ENCODE peak calls at places on chromosomes 5 and 9, in four cellular contexts. W is HT-29, J is transverse colon, I is endothelial cell. H is an unnamed sample.

GRCh38 chr5:75678155-75678554 is 39.1 kb downstream of the POC5 start:
- DNase-seq in J (no peak), W (no peak), I (no peak), H (no peak)

GRCh38 chr9:118059520-118060278 is 355.5 kb downstream of the TLR4 start:
- DNase-seq in J (no peak), W (peak; percentile 51), I (peak; percentile 39), H (no peak)

GRCh38 chr5:159227452-159227851 is 18.1 kb upstream of the RNF145 start:
- DNase-seq in I (no peak), J (no peak), W (no peak), H (no peak)

GRCh38 chr9:96256800-96257199 is 45.2 kb downstream of the HSD17B3 start:
- DNase-seq in I (peak; percentile 23), J (no peak), W (peak; percentile 35), H (peak; percentile 85)

GRCh38 chr5:175681045-175681974 is 23.4 kb downstream of the HRH2 start:
- DNase-seq in W (no peak), J (no peak), I (no peak), H (no peak)

GRCh38 chr5:124630767-124631704 is 115.4 kb downstream of the ZNF608 start:
- DNase-seq in W (no peak), I (no peak), J (no peak), H (no peak)

GRCh38 chr9:33166263-33167083 is 663 bp downstream of the B4GALT1 start:
- DNase-seq in W (peak; percentile 46), J (peak; percentile 63), I (peak; percentile 46), H (no peak)

GRCh38 chr9:89902450-89902849 is 297.6 kb downstream of the GADD45G start:
- DNase-seq in J (no peak), I (no peak), W (no peak), H (no peak)

H was measured in iPS DF 19.7.